ENCODE peak calls at places on chromosomes 3 and 15, in six cellular contexts. A is HepG2, W is stomach, F is adrenal gland, Y is heart left ventricle, H is A549. P is an unnamed sample.
A peak's percentile ranks its signal among the peaks of the same experiment; 100 is the strongest.

GRCh38 chr3:16332904-16333426 is 68.0 kb downstream of the OXNAD1 start:
- DNase-seq in A (peak; percentile 93), W (no peak), F (no peak), Y (no peak), H (no peak), P (no peak)

GRCh38 chr3:42263354-42264346 is 2.3 kb downstream of the CCK start:
- DNase-seq in A (no peak), W (no peak), F (no peak), Y (no peak), H (no peak), P (no peak)

GRCh38 chr3:60313382-60313781 is 937.9 kb downstream of the FHIT start:
- DNase-seq in A (no peak), W (no peak), F (no peak), Y (no peak), H (no peak), P (no peak)

GRCh38 chr3:64321747-64322146 is 96.5 kb upstream of the PRICKLE2 start:
- DNase-seq in A (no peak), W (no peak), F (peak; percentile 67), Y (no peak), H (peak; percentile 22), P (no peak)

GRCh38 chr3:157472648-157473047 is 30.6 kb downstream of the VEPH1 start:
- DNase-seq in A (no peak), W (no peak), F (no peak), Y (no peak), H (no peak), P (no peak)

GRCh38 chr3:61530355-61530754 is 31.0 kb upstream of the PTPRG start:
- DNase-seq in A (peak; percentile 59), W (no peak), F (no peak), Y (no peak), H (no peak), P (no peak)

GRCh38 chr3:22284559-22284958 is 533.5 kb upstream of the ZNF385D start:
- DNase-seq in A (no peak), W (no peak), F (no peak), Y (no peak), H (no peak), P (no peak)

GRCh38 chr3:308597-309321 is 112.2 kb downstream of the CHL1 start:
- DNase-seq in A (no peak), W (no peak), F (no peak), Y (no peak), H (no peak), P (no peak)

GRCh38 chr3:149042766-149043386 is 43.5 kb downstream of the HLTF start:
- DNase-seq in A (no peak), W (no peak), F (no peak), Y (no peak), H (no peak), P (no peak)

GRCh38 chr15:78718842-78719241 is 77.8 kb upstream of the CHRNB4 start:
- DNase-seq in A (no peak), W (no peak), F (no peak), Y (no peak), H (no peak), P (no peak)

GRCh38 chr3:155701882-155702465 is 42.9 kb downstream of the PLCH1 start:
- DNase-seq in A (peak; percentile 62), W (no peak), F (no peak), Y (no peak), H (peak; percentile 36), P (no peak)

DNA sequence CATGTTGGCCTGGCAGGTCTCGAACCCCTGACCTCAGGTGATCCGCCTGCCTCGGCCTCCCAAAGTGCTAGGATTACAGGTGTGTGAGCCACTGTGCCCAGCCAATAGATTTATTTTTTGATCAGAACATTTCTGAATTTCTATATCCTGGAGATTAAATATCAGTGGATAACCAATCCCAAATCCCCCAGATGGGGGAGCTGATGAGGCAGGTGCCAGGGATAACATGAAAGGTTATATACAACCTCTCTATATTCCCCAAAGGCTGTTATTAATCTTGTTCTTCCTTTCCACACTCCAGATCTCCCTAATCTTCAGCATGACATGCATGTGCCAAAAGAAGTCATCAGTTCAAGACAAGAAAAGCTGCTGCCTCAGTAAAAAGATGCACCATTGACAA is 112.3 kb downstream of the WDR76 start:
- DNase-seq in A (no peak), W (no peak), F (no peak), Y (no peak), H (peak; percentile 25), P (no peak)
- TF ChIP-seq CTCF in A (peak; percentile 13), W (no peak), F (no peak), Y (peak; percentile 32), H (peak; percentile 54), P (no peak)

DNA sequence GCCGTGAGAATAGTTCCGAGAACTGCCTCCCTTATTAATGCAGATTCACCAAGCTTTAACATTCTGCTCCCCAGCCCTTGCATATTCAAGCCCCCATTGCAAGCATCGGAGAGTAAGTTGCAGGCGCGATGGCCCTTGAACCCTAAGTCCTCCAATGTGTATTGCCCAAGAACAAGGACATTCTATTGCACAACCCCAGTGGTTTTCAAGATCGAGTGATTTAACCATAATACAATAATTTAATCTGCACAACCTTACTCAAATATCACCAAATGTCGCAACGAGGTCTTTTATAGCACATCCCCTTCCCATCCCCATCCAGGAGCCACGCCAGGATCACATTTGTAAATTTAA is 21.7 kb upstream of the PLXND1 start:
- DNase-seq in A (no peak), W (no peak), F (no peak), Y (no peak), H (no peak), P (no peak)
- H3K4me3 ChIP-seq in A (peak overlapping the region; percentile 76), W (peak overlapping the region; percentile 57), F (no peak overlapping the region), Y (peak overlapping the region; percentile 75), H (peak overlapping the region; percentile 52), P (no peak overlapping the region)

DNA sequence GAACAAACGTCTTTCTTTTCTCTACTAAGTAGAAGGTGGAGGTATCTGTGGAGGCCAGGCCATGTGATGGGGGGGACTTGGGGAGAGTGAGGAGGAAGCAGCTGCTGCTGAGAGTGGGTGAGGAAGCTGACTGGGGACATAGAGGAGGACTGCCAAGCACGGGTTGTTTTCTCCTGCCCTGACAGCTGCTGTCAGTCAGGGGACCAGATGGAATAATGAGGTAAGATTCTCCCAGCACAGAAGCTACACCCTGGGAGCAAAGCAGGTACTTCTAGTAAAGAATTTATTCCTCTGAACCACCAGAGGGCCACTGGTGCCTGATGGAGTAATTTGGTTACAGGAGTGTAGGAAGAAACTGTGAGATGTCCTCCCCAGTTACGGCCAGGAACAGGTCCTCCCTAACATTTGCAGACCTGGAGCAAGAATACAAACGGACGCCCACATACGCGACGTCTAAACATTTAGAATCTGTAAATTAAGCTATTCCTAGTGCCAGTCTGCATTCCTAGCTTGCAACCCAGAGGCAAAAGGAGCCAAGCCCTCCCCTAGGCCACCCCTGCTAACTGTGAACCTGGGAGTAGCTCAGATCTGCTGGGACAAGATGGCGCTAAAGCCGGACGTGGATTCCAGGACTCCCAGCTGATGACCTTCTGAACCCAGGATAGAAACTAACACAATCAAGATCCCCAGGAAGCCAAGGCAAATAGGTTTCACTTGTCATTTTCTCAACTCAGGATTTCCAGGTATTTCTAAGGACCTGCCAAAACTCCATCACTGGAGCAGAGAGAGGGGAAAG is 14.8 kb downstream of the CRYGS start:
- DNase-seq in A (no peak), W (no peak), F (no peak), Y (no peak), H (no peak), P (no peak)
- TF ChIP-seq POLR2A in A (no peak), W (no peak), F (no peak), Y (no peak), H (no peak), P (no peak)

GRCh38 chr15:43440721-43441281 is 52.2 kb downstream of the TP53BP1 start:
- DNase-seq in A (peak; percentile 84), W (no peak), F (peak; percentile 87), Y (peak; percentile 25), H (peak; percentile 76), P (no peak)
- TF ChIP-seq CTCF in A (peak; percentile 67), W (no peak), F (peak; percentile 16), Y (peak; percentile 57), H (peak; percentile 60), P (no peak)

GRCh38 chr3:37766220-37766605 is 95.5 kb upstream of the CTDSPL start:
- DNase-seq in A (no peak), W (no peak), F (no peak), Y (no peak), H (no peak), P (no peak)
- H3K4me3 ChIP-seq in A (no peak overlapping the region), W (no peak overlapping the region), F (no peak overlapping the region), Y (peak overlapping the region; percentile 1), H (no peak overlapping the region), P (no peak overlapping the region)

GRCh38 chr3:48130321-48130881 is 57.8 kb downstream of the CDC25A start:
- DNase-seq in A (no peak), W (peak; percentile 29), F (peak; percentile 90), Y (peak; percentile 89), H (no peak), P (peak; percentile 27)
- TF ChIP-seq POLR2A in A (no peak), W (no peak), F (no peak), Y (no peak), H (no peak), P (no peak)

DNA sequence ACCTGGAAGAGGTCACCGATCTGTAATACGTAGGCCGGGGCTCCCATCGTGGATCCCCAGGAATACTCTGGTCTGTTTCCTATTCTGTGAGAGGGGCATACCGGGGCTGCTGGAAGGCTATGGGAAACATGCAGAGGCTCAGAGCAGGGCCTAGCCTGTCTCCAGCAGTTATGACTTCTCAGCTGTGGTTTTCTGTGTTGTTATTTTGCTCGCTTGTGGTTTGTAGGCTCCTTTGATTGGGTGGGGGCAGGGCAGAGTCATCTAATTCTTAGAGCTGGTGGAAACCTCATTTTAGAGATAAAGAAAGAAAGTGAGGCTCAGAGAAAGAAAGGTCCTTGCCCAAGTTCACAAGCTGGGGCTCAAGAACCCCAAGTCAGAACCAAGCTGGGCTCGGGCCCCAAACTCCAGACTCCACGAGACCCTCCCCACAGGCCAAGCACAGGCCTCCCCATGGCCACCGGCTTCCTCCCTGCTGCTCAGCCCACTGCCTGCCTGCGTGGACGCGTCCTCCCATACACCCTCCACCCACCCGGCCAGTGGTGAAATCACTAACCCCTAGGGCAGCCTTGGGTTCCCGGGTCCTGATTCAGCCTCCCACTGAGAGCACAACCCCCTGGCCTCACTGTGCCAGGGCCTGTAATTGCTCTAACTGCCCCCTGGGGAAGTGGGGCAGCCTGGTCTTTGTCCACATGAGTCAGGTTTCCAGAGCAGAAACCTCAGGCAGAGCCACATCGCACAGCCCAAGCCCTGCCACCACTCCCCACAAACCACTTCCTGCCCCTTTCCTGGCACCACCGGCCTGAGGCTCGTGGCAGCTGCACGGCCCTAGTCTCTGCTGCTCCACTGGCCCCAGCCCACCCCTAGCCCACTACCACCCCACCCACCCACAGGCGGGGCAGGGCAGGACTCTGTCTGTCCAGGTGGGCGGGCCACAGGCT is 270.8 kb downstream of the UACA start:
- DNase-seq in A (no peak), W (peak; percentile 67), F (peak; percentile 71), Y (peak; percentile 53), H (peak; percentile 77), P (peak; percentile 53)
- TF ChIP-seq CTCF in A (no peak), W (no peak), F (no peak), Y (no peak), H (no peak), P (no peak)

GRCh38 chr3:37863552-37863865 is 1.8 kb downstream of the CTDSPL start:
- DNase-seq in A (no peak), W (no peak), F (no peak), Y (no peak), H (no peak), P (no peak)
- H3K4me3 ChIP-seq in A (peak overlapping the region; percentile 77), W (peak overlapping the region; percentile 69), F (no peak overlapping the region), Y (peak overlapping the region; percentile 87), H (no peak overlapping the region), P (no peak overlapping the region)

P was measured in lower leg skin.